ENCODE peak calls at places on chromosomes 2 and 18, in ten cellular contexts. X is coronary artery; K is CD8-positive, alpha-beta memory T cell; M is substantia nigra; O is NCI-H2081; Y is activated CD8-positive, alpha-beta memory T cell treated with anti-CD3 and anti-CD28 coated beads, Interleukin-2, amount 50 U/mL, for 48 hours; L is activated CD4-positive, alpha-beta T cell treated with anti-CD3 and anti-CD28 coated beads, Interleukin-2, amount 50 U/mL, for 48 hours; E is T-helper 1 cell; D is activated T-cell treated with anti-CD3 and anti-CD28 coated beads, Interleukin-2, amount 50 U/mL, for 4 hours; I is IMR-90. Q is an unnamed sample.

GRCh38 chr18:75110311-75110710 is 98.6 kb downstream of the PTGR3 start:
- DNase-seq in X (no peak), K (no peak), M (no peak), O (no peak), Y (no peak), L (no peak), E (no peak), D (no peak), I (no peak), Q (no peak)

GRCh38 chr2:136407952-136408318 is 290.0 kb upstream of the CXCR4 start:
- DNase-seq in X (no peak), K (no peak), M (no peak), O (no peak), Y (no peak), L (no peak), E (no peak), D (no peak), I (no peak), Q (no peak)

GRCh38 chr18:24443870-24444269 is 16.6 kb upstream of the HRH4 start:
- DNase-seq in X (no peak), K (no peak), M (no peak), O (no peak), Y (no peak), L (no peak), E (no peak), D (no peak), I (no peak), Q (no peak)

GRCh38 chr18:9594782-9595181 is 19.6 kb downstream of the PPP4R1 start:
- DNase-seq in X (no peak), K (no peak), M (no peak), O (no peak), Y (no peak), L (no peak), E (peak), D (no peak), I (peak), Q (no peak)

GRCh38 chr18:23066504-23067039 is 68.7 kb upstream of the CABLES1 start:
- DNase-seq in X (no peak), K (no peak), M (no peak), O (no peak), Y (no peak), L (no peak), E (no peak), D (no peak), I (no peak), Q (no peak)

GRCh38 chr2:28342081-28342967 is 50.3 kb upstream of the FOSL2 start:
- DNase-seq in X (peak), K (no peak), M (no peak), O (no peak), Y (no peak), L (no peak), E (no peak), D (no peak), I (peak), Q (no peak)

GRCh38 chr2:190412971-190413370 is 4.8 kb downstream of the MFSD6 start:
- DNase-seq in X (no peak), K (no peak), M (no peak), O (no peak), Y (no peak), L (no peak), E (no peak), D (no peak), I (no peak), Q (no peak)

GRCh38 chr2:60433021-60433596 is 120.3 kb downstream of the BCL11A start:
- DNase-seq in X (no peak), K (no peak), M (no peak), O (no peak), Y (no peak), L (no peak), E (no peak), D (no peak), I (no peak), Q (no peak)

GRCh38 chr18:34929336-34929780 is 111.9 kb upstream of the MAPRE2 start:
- DNase-seq in X (no peak), K (no peak), M (no peak), O (no peak), Y (no peak), L (no peak), E (no peak), D (no peak), I (peak), Q (no peak)

GRCh38 chr18:7230646-7231349 is at the start of gene LRRC30:
- DNase-seq in X (no peak), K (no peak), M (no peak), O (no peak), Y (no peak), L (no peak), E (no peak), D (no peak), I (no peak), Q (no peak)

GRCh38 chr18:477565-477964 is 22.9 kb downstream of the COLEC12 start:
- DNase-seq in X (no peak), K (no peak), M (no peak), O (no peak), Y (no peak), L (no peak), E (peak), D (no peak), I (no peak), Q (no peak)

GRCh38 chr2:195094330-195094729 is 562.7 kb upstream of the SLC39A10 start:
- DNase-seq in X (no peak), K (no peak), M (no peak), O (no peak), Y (no peak), L (no peak), E (no peak), D (no peak), I (peak), Q (no peak)

GRCh38 chr2:189379287-189379630 is 62.0 kb upstream of the WDR75 start:
- DNase-seq in X (no peak), K (no peak), M (no peak), O (no peak), Y (no peak), L (no peak), E (no peak), D (no peak), I (peak), Q (no peak)

GRCh38 chr2:156800781-156801366 is 364.7 kb downstream of the GPD2 start:
- DNase-seq in X (no peak), K (no peak), M (no peak), O (no peak), Y (no peak), L (no peak), E (no peak), D (no peak), I (no peak), Q (no peak)

GRCh38 chr2:120398051-120398960 is 52.4 kb downstream of the INHBB start:
- DNase-seq in X (peak), K (peak), M (no peak), O (no peak), Y (peak), L (no peak), E (no peak), D (no peak), I (peak), Q (no peak)

GRCh38 chr2:212905640-212906201 is 245.7 kb downstream of the IKZF2 start:
- DNase-seq in X (no peak), K (no peak), M (no peak), O (no peak), Y (no peak), L (no peak), E (no peak), D (no peak), I (peak), Q (no peak)

GRCh38 chr2:112181571-112182290 is 43.5 kb downstream of the FBLN7 start:
- DNase-seq in X (no peak), K (peak), M (no peak), O (peak), Y (peak), L (peak), E (peak), D (peak), I (no peak), Q (no peak)

GRCh38 chr2:127104881-127105655 is 1.9 kb downstream of the BIN1 start:
- DNase-seq in X (peak), K (no peak), M (no peak), O (no peak), Y (peak), L (no peak), E (no peak), D (no peak), I (no peak), Q (no peak)

GRCh38 chr18:41752826-41753225 is 202.2 kb upstream of the PIK3C3 start:
- DNase-seq in X (no peak), K (no peak), M (no peak), O (no peak), Y (no peak), L (no peak), E (no peak), D (no peak), I (no peak), Q (no peak)

GRCh38 chr2:28469304-28469703 is 26.6 kb upstream of the PLB1 start:
- DNase-seq in X (no peak), K (no peak), M (no peak), O (no peak), Y (no peak), L (no peak), E (no peak), D (no peak), I (peak), Q (no peak)

GRCh38 chr2:174158003-174158402 is 90.3 kb downstream of the OLA1 start:
- DNase-seq in X (no peak), K (no peak), M (no peak), O (peak), Y (no peak), L (peak), E (peak), D (peak), I (no peak), Q (peak)